ENCODE peak calls at places on chromosome X, in six cellular contexts. M is sigmoid colon, X is esophagus muscularis mucosa, J is K562, L is breast epithelium, P is endothelial cell of umbilical vein. N is an unnamed sample.

GRCh38 chrX:10098235-10098819 is 58.4 kb upstream of the CLCN4 start:
- DNase-seq in X (no peak), M (no peak), J (no peak), L (no peak), P (peak; percentile 43), N (no peak)

GRCh38 chrX:6778547-6779231 is 243.8 kb upstream of the VCX3A start:
- DNase-seq in X (no peak), L (no peak), P (no peak), M (no peak), J (no peak), N (no peak)

GRCh38 chrX:85243155-85243554 is 424 bp downstream of the SATL1 start:
- DNase-seq in X (no peak), L (no peak), J (peak; percentile 3), M (no peak), P (no peak), N (no peak)

GRCh38 chrX:105260291-105261043 is 40.0 kb upstream of the TEX13A start:
- DNase-seq in X (no peak), M (no peak), L (no peak), P (no peak), J (no peak), N (no peak)

GRCh38 chrX:145751943-145752342 is 65.7 kb upstream of the SLITRK2 start:
- DNase-seq in P (no peak), M (no peak), J (no peak), X (no peak), L (no peak), N (no peak)

GRCh38 chrX:134625315-134625718 is 33.0 kb downstream of the PLAC1 start:
- DNase-seq in M (no peak), P (peak; percentile 26), L (no peak), J (no peak), X (no peak), N (no peak)

GRCh38 chrX:73830489-73831414 is 267.8 kb downstream of the CHIC1 start:
- DNase-seq in P (no peak), M (no peak), J (no peak), L (no peak), X (no peak), N (no peak)

GRCh38 chrX:41350976-41351569 is 17.1 kb downstream of the DDX3X start:
- DNase-seq in P (peak; percentile 14), L (no peak), M (no peak), J (peak; percentile 14), X (no peak), N (no peak)

GRCh38 chrX:147736045-147736444 is 175.7 kb upstream of the FMR1 start:
- DNase-seq in M (no peak), J (no peak), L (no peak), X (no peak), P (no peak), N (no peak)

GRCh38 chrX:45140812-45141211 is 59.9 kb downstream of the DIPK2B start:
- DNase-seq in L (no peak), P (no peak), M (no peak), J (no peak), X (no peak), N (no peak)

GRCh38 chrX:53048169-53049126 is at the start of gene GPR173:
- DNase-seq in L (no peak), J (no peak), P (peak; percentile 63), X (no peak), M (peak; percentile 76), N (no peak)

GRCh38 chrX:37672563-37672962 is 13.0 kb upstream of the XK start:
- DNase-seq in P (no peak), M (no peak), X (no peak), L (no peak), J (no peak), N (no peak)

GRCh38 chrX:53262918-53263394 is 18.4 kb downstream of the IQSEC2 start:
- DNase-seq in J (peak; percentile 66), X (no peak), P (peak; percentile 20), M (no peak), L (peak; percentile 18), N (no peak)

GRCh38 chrX:147899715-147900114 is 12.0 kb upstream of the FMR1 start:
- DNase-seq in M (no peak), L (no peak), P (no peak), J (no peak), X (no peak), N (no peak)

GRCh38 chrX:55522577-55523254 is 33.1 kb upstream of the USP51 start:
- DNase-seq in X (no peak), J (no peak), L (no peak), P (peak; percentile 17), M (no peak), N (no peak)

GRCh38 chrX:2497961-2498780 is 2.6 kb downstream of the DHRSX start:
- DNase-seq in X (no peak), M (no peak), L (no peak), J (no peak), P (peak; percentile 31), N (no peak)
- TF ChIP-seq POLR2AphosphoS5 in X (no peak), M (no peak), L (no peak), J (no peak), P (no peak), N (no peak)

DNA sequence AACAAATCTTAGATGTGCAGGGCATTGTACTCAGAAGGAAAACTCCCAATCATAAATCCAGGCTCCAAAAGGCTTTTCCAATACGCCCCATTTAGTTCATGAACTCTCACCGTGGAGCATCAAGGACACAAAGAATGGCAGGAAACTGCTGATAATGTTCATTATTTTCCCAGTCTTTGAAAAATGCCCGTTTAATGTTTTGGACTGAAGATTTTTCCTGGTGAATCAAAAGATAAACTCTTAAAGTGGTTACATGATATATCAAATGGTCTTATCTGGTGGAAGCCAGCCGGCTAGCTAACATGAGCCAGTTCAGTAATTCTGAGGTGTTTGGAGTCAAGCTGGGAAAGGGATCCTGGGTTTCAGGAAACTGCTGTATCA is 62.1 kb upstream of the AP1S2 start:
- DNase-seq in P (peak; percentile 83), M (no peak), J (peak; percentile 8), L (no peak), X (no peak), N (no peak)
- H3K27ac ChIP-seq in P (peak overlapping the region; percentile 34), M (no peak overlapping the region), J (no peak overlapping the region), L (no peak overlapping the region), X (no peak overlapping the region), N (no peak overlapping the region)

GRCh38 chrX:153928846-153929245 is 2.8 kb upstream of the ARHGAP4 start:
- DNase-seq in P (no peak), M (no peak), J (no peak), X (no peak), L (no peak), N (no peak)

GRCh38 chrX:153929576-153929975 is 3.5 kb upstream of the ARHGAP4 start:
- DNase-seq in M (no peak), J (no peak), P (no peak), L (no peak), X (no peak), N (no peak)

GRCh38 chrX:153926863-153927685 is 1.0 kb upstream of the ARHGAP4 start:
- DNase-seq in M (peak; percentile 80), J (peak; percentile 78), P (peak; percentile 71), X (no peak), L (peak; percentile 37), N (no peak)

GRCh38 chrX:153927686-153927935 is 1.5 kb upstream of the ARHGAP4 start:
- DNase-seq in L (no peak), P (no peak), X (no peak), M (no peak), J (no peak), N (no peak)

GRCh38 chrX:153927936-153928760 is 2.1 kb upstream of the ARHGAP4 start:
- DNase-seq in P (peak; percentile 98), X (peak; percentile 96), J (peak; percentile 97), M (peak; percentile 98), L (peak; percentile 97), N (peak; percentile 95)
- TF ChIP-seq POLR2A in P (no peak), X (peak; percentile 73), J (peak; percentile 69), M (peak; percentile 30), L (no peak), N (no peak)

DNA sequence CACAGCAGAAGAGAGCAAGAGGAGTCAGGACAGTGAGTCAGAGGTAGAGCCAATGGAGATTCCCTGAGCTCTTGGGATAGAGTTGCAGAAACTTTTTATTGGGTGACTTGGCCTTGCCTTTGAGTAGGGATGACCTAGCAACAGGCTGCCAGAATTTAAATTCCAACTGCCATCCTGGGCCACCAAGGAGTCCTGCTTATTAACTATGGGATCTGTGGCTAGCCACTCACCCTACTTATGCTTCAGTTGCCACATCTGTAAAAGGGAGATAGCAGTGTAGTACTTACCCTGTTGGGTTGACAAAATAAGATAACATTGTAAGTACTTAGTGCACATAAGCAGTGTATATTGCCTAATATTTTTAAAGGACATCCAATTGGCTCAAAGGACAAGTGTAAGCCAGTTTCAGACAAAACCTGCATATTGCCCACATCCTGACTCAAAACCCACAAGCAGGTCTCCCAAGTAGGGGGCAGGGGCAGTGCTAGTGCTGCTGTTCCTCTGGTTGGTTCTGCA is 43.5 kb upstream of the TMEM164 start:
- DNase-seq in L (no peak), J (peak; percentile 81), X (no peak), M (no peak), P (no peak), N (no peak)
- TF ChIP-seq POLR2AphosphoS5 in L (no peak), J (peak; percentile 80), X (no peak), M (no peak), P (no peak), N (no peak)

DNA sequence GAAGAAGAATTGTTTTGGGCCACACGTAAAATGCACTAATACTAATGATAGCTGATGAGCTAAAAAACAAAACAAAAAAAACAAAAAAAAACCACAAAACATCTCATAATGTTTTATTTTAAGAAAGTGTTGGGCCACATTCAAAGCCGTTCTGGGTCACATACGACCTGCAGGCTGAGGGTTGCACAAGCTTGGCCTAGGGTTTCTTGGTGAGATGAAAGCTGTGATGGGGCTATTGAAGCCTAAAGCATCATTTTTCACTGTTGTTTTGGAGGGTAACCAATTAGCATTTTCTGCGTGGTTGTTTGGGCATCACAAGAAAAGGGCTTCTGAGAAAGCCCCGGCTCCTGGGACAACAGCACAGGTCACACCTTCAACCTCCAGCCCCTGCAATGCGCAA is 42.5 kb upstream of the ZNF157 start:
- DNase-seq in P (no peak), L (no peak), M (no peak), J (no peak), X (no peak), N (no peak)
- H3K27ac ChIP-seq in P (no peak overlapping the region), L (no peak overlapping the region), M (no peak overlapping the region), J (no peak overlapping the region), X (no peak overlapping the region), N (no peak overlapping the region)